ENCODE peak calls at places on chromosomes 4 and X, in nine cellular contexts. V, I, W, Q, Z, G, R, J and P are unnamed samples.

GRCh38 chr4:165208322-165208652 is 926 bp downstream of the KLHL2 start:
- DNase-seq in V (no peak), I (no peak), W (no peak), Q (no peak), Z (no peak), G (no peak), R (no peak), J (no peak), P (no peak)

GRCh38 chrX:19487520-19488200 is 27.6 kb downstream of the MAP3K15 start:
- DNase-seq in V (no peak), I (no peak), W (no peak), Q (no peak), Z (no peak), G (no peak), R (no peak), J (no peak), P (no peak)

GRCh38 chr4:121061861-121062260 is 10.5 kb downstream of the NDNF start:
- DNase-seq in V (no peak), I (no peak), W (no peak), Q (no peak), Z (no peak), G (no peak), R (no peak), J (no peak), P (no peak)

GRCh38 chr4:115514675-115515074 is 401.3 kb upstream of the NDST4 start:
- DNase-seq in V (no peak), I (no peak), W (no peak), Q (no peak), Z (no peak), G (no peak), R (no peak), J (no peak), P (no peak)

GRCh38 chr4:112147697-112148096 is 2.4 kb downstream of the FAM241A start:
- DNase-seq in V (no peak), I (no peak), W (no peak), Q (no peak), Z (no peak), G (no peak), R (no peak), J (no peak), P (no peak)

GRCh38 chr4:99403380-99404194 is 31.6 kb downstream of the ADH7 start:
- DNase-seq in V (no peak), I (no peak), W (peak; percentile 79), Q (peak; percentile 18), Z (no peak), G (peak; percentile 94), R (no peak), J (no peak), P (no peak)

GRCh38 chrX:24242649-24243556 is 71.0 kb downstream of the SUPT20HL2 start:
- DNase-seq in V (no peak), I (no peak), W (peak; percentile 79), Q (no peak), Z (peak; percentile 86), G (peak; percentile 9), R (no peak), J (peak; percentile 38), P (no peak)

GRCh38 chrX:70117738-70118137 is 15.5 kb upstream of the IGBP1 start:
- DNase-seq in V (no peak), I (no peak), W (no peak), Q (peak; percentile 59), Z (no peak), G (no peak), R (no peak), J (no peak), P (no peak)

GRCh38 chr4:47837582-47838294 is at the start of gene CORIN:
- DNase-seq in V (no peak), I (peak; percentile 15), W (no peak), Q (no peak), Z (no peak), G (no peak), R (peak; percentile 1), J (peak; percentile 29), P (peak; percentile 50)

GRCh38 chrX:53483838-53484420 is 49.8 kb upstream of the HSD17B10 start:
- DNase-seq in V (peak; percentile 19), I (peak; percentile 31), W (peak; percentile 5), Q (peak; percentile 66), Z (no peak), G (no peak), R (no peak), J (no peak), P (no peak)

GRCh38 chr4:178395798-178396197 is 953.6 kb upstream of the AGA start:
- DNase-seq in V (no peak), I (peak; percentile 29), W (no peak), Q (no peak), Z (no peak), G (no peak), R (no peak), J (peak; percentile 41), P (no peak)

GRCh38 chrX:10620121-10620699 is at the start of gene MID1:
- DNase-seq in V (peak; percentile 71), I (peak; percentile 83), W (peak; percentile 83), Q (peak; percentile 79), Z (peak; percentile 73), G (no peak), R (no peak), J (peak; percentile 90), P (peak; percentile 95)

GRCh38 chr4:158578476-158578875 is 56.8 kb downstream of the RXFP1 start:
- DNase-seq in V (no peak), I (peak; percentile 59), W (peak; percentile 46), Q (peak; percentile 43), Z (no peak), G (peak; percentile 5), R (no peak), J (peak; percentile 49), P (no peak)

GRCh38 chr4:183098080-183098722 is 856 bp upstream of the WWC2 start:
- DNase-seq in V (peak; percentile 58), I (peak; percentile 42), W (peak; percentile 56), Q (no peak), Z (peak; percentile 69), G (peak; percentile 47), R (no peak), J (no peak), P (peak; percentile 62)

GRCh38 chr4:8869002-8869878 is 2.4 kb downstream of the HMX1 start:
- DNase-seq in V (no peak), I (no peak), W (no peak), Q (no peak), Z (no peak), G (no peak), R (no peak), J (no peak), P (no peak)

DNA sequence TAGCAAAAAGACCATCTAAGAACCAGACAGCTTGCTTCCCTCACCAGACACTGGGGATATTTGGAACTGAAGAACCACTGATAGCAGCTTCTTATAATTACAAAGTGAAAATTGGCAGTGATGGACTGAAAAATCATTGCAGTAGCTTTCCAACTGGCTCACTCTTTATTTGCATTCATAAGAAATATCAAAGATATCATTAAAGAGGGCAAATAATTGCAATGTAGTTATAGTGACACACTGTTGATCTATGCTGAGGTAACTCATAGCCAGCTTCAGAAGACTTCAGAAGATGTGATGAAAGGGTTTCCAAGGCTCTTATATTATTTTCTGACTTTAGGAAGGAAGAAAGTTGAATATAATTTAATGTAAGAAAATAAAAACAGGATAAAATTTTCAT is 5.8 kb downstream of the RASSF6 start:
- DNase-seq in V (no peak), I (peak; percentile 16), W (no peak), Q (no peak), Z (no peak), G (no peak), R (no peak), J (no peak), P (no peak)
- H3K36me3 ChIP-seq in V (no peaks in the 10 kb centered on the region), I (no peaks in the 10 kb centered on the region), W (no peaks in the 10 kb centered on the region), Q (peaks cover 1% of the 10 kb centered on the region), Z (no peaks in the 10 kb centered on the region), G (no peaks in the 10 kb centered on the region), R (no peaks in the 10 kb centered on the region), J (no peaks in the 10 kb centered on the region), P (no peaks in the 10 kb centered on the region)

DNA sequence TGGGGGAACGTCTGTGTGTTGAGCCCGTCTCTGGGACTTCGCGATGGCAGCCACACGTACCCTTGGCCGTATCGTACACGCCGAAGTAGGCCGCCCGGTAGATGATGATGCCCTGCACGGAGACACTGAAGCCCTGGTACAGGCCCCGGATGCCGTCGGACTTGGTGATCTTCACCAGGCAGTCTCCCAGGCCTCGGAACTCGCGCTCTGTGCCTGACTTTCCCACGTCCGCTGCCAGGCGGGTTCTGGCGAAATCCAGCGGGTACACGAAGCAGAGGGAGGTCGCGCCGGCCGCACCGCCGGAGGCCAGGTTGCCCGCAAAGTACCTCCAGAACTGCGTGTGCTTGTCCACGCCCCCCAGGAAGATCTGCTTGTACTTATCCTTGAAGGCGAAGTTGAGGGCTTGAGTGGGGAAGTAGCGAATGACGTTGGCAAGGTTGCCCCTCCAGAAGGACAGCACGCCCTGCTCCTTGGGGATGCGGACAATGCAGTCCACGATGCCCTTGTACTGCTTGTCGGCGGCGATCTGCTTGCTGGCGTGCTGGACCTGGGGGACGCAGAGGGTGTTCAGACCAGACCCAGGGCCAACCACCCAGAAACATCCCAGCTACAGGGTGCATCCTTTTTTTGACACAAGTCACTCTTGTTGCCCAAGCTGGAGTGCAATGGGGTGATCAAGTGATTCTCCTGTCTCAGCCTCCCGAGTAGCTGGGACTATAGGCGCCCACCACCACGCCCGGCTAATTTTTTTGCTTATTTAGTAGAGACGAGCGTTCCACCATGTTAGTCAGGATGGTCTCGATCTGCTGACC is 2.5 kb downstream of the SLC25A6 start:
- DNase-seq in V (no peak), I (no peak), W (no peak), Q (no peak), Z (no peak), G (no peak), R (no peak), J (no peak), P (no peak)
- H3K36me3 ChIP-seq in V (peaks cover 62% of the 10 kb centered on the region), I (peaks cover 57% of the 10 kb centered on the region), W (peaks cover 42% of the 10 kb centered on the region), Q (peaks cover 48% of the 10 kb centered on the region), Z (peaks cover 60% of the 10 kb centered on the region), G (peaks cover 33% of the 10 kb centered on the region), R (peaks cover 57% of the 10 kb centered on the region), J (peaks cover 40% of the 10 kb centered on the region), P (peaks cover 76% of the 10 kb centered on the region)

DNA sequence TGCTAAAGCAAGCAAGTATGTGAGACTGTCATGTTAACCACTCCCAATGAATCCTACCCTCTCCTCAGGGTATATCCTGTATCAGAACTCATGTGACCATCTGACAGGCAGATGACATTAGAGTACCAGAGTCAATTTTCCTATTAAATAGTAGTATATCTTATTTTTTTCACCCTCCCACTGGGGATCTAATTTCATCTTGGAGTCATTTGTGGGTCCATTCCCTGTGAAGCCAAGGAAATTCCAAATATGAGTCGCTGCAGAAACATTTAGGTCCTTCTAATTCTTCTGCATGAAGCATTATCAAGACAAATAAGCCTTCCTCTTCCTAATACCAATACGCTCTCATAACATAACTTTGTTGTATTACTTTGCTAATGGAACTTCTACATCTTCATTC is 52.2 kb upstream of the BLTP1 start:
- DNase-seq in V (no peak), I (peak; percentile 52), W (peak; percentile 70), Q (no peak), Z (no peak), G (no peak), R (no peak), J (no peak), P (no peak)
- H3K36me3 ChIP-seq in V (no peaks in the 10 kb centered on the region), I (no peaks in the 10 kb centered on the region), W (no peaks in the 10 kb centered on the region), Q (no peaks in the 10 kb centered on the region), Z (no peaks in the 10 kb centered on the region), G (no peaks in the 10 kb centered on the region), R (no peaks in the 10 kb centered on the region), J (no peaks in the 10 kb centered on the region), P (no peaks in the 10 kb centered on the region)

DNA sequence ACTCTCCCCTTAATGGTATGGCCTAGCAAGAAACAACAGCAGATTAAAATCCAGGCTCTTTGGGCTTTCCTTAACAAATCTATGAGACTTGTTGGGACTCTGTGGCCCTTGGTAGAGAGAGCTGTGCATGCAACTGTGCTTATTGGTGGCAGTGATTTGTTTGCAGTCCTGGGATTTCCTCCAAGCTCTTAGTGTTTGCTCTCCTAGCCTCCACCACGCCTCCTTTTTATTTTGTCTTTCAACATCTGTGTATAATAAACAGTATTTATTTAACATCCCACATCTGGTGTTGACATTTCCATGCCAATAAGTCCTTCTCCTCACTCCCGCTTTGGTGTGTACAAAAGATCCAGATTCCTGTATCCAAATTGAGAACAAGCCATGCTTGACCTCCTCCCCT is 3.1 kb downstream of the TNMD start:
- DNase-seq in V (no peak), I (no peak), W (peak; percentile 9), Q (no peak), Z (no peak), G (no peak), R (no peak), J (no peak), P (no peak)
- H3K36me3 ChIP-seq in V (no peaks in the 10 kb centered on the region), I (no peaks in the 10 kb centered on the region), W (no peaks in the 10 kb centered on the region), Q (no peaks in the 10 kb centered on the region), Z (no peaks in the 10 kb centered on the region), G (no peaks in the 10 kb centered on the region), R (no peaks in the 10 kb centered on the region), J (no peaks in the 10 kb centered on the region), P (no peaks in the 10 kb centered on the region)